ENCODE peak calls at places on chromosomes 16 and 17, in four cellular contexts. V, C, W and L are unnamed samples.
A peak's percentile ranks its signal among the peaks of the same experiment; 100 is the strongest.

GRCh38 chr16:7140899-7141298 is 191.7 kb upstream of the RBFOX1 start:
- DNase-seq in V (no peak), W (peak; percentile 1), C (no peak), L (no peak)

GRCh38 chr17:6559753-6560215 is 3.4 kb upstream of the PITPNM3 start:
- DNase-seq in W (no peak), C (no peak), V (no peak), L (no peak)

GRCh38 chr17:16150251-16150859 is 65.0 kb downstream of the NCOR1 start:
- DNase-seq in W (no peak), C (peak; percentile 66), V (peak; percentile 61), L (no peak)

GRCh38 chr17:35913611-35914010 is 17.0 kb downstream of the RDM1 start:
- DNase-seq in W (no peak), C (no peak), V (no peak), L (no peak)

GRCh38 chr17:64628641-64629040 is 33.5 kb downstream of the SMURF2 start:
- DNase-seq in V (no peak), W (no peak), C (no peak), L (no peak)

GRCh38 chr16:46982335-46982734 is 8.9 kb upstream of the DNAJA2 start:
- DNase-seq in W (no peak), V (no peak), C (no peak), L (no peak)

GRCh38 chr17:44569459-44569858 is 12.2 kb downstream of the FZD2 start:
- DNase-seq in C (no peak), W (peak; percentile 71), V (no peak), L (no peak)

GRCh38 chr17:12388206-12388605 is 277.5 kb upstream of the MYOCD start:
- DNase-seq in C (no peak), V (peak; percentile 34), W (no peak), L (no peak)

GRCh38 chr16:82005491-82005830 is 5.8 kb downstream of the SDR42E1 start:
- DNase-seq in W (no peak), V (no peak), C (no peak), L (no peak)

GRCh38 chr16:6018848-6019489 is 921.4 kb upstream of the EEF2KMT start:
- DNase-seq in W (no peak), C (no peak), V (no peak), L (peak; percentile 6)

GRCh38 chr17:63772801-63773271 is 561 bp downstream of the CCDC47 start:
- DNase-seq in V (peak; percentile 25), C (peak; percentile 32), W (peak; percentile 51), L (no peak)

GRCh38 chr17:57084361-57084801 is 665 bp upstream of the AKAP1 start:
- DNase-seq in C (no peak), V (no peak), W (no peak), L (no peak)

GRCh38 chr17:82440991-82441627 is 9.4 kb downstream of the CYBC1 start:
- DNase-seq in C (peak; percentile 49), V (peak; percentile 39), W (peak; percentile 74), L (no peak)

GRCh38 chr17:75260679-75261335 is 599 bp downstream of the GGA3 start:
- DNase-seq in C (peak; percentile 29), W (peak; percentile 55), V (no peak), L (no peak)
- TF ChIP-seq CTCF in C (no peak), W (no peak), V (no peak), L (peak; percentile 30)

DNA sequence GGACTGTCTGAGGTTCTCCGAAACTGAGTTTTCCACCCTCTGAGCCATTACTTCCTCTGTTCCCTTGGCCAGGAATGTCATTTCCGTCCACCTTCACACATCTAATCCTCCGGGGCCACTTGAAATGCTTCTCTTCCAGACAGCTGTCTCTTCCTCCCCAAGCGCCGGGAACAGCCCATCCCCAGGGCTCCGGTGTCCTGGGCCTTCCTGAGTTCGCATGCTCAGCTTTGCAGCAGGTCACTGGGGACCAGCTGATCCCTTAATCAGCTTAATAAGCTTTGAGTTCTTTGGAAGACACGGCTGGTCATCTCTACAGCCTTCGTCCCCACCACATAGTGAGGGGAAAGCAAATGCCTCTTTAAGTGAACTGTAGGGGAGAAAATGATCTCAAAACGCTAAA is 123.4 kb downstream of the DYNLRB2 start:
- DNase-seq in W (no peak), V (no peak), C (no peak), L (no peak)
- TF ChIP-seq CTCF in W (no peak), V (no peak), C (no peak), L (no peak)

DNA sequence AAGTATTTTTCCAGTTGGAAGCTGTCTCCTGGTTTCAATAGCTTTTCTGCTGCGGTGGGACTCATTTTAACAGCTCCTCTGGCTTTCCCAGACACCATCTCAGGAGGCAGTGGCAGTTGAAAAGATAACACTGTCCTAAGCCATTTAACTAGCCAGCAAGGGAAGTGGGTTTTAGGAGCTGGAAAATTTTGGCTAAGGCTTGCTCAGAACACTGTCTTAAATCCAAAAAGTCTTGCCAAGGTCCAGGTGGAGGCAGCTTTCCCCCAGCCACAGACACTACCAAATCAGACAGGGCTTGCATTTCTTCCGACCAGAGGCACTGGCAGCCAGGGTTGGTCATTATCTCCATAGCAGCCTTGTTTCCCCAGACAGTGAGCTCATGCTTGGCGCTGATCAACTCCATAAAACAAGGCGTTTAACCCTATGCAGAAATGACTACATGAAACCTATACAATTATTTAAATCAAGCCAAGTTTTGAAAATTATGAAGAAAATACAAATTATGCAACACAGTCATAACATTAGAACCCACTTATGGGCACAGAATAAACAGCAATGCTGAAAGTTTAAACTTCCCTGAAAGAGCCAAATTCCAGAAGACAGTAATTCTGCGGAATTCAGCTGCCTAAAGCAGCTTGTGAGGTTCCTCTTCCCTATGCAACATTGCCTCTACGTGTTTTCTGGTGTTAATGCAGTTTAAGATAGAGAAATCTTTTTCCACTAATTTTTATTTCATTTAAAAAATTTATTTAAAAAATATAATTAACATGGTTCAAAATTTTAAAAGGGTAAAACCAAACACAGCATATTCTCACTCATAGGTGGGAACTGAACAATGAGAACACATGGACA is 25.0 kb downstream of the GABARAPL2 start:
- DNase-seq in W (no peak), V (peak; percentile 67), C (peak; percentile 84), L (no peak)
- TF ChIP-seq CTCF in W (no peak), V (no peak), C (peak; percentile 26), L (no peak)

DNA sequence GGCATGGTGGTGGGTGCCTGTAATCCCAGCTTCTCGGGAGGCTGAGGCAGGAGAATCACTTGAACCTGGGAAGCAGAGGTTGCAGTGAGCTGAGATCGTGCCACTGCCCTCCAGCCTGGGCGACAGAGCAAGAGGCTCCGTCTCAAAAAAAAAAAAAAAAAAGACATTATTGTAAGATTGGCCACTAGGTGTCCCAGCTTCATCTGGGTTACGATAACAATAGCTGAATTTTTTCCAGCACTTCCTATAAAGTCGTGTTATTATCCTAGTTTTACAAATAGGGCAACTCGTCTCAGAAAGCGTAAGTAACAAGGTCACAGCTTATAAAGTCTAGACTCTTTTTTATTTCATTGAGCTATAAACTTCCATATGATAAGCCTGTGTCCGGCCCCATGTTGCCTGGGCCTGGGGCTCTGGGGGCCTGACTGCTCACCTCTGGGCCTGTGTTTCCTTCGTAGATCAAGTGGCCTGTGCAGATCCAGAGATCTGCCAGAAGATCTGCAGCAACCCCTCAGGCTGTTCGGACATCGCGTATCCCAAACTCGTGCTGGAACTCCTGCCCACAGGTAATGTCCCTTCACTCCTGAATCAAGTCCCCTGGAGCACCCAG is 60.5 kb downstream of the SLC5A11 start:
- DNase-seq in V (peak; percentile 49), C (peak; percentile 54), W (peak; percentile 37), L (no peak)
- TF ChIP-seq CTCF in V (peak; percentile 34), C (peak; percentile 50), W (peak; percentile 22), L (peak; percentile 63)

DNA sequence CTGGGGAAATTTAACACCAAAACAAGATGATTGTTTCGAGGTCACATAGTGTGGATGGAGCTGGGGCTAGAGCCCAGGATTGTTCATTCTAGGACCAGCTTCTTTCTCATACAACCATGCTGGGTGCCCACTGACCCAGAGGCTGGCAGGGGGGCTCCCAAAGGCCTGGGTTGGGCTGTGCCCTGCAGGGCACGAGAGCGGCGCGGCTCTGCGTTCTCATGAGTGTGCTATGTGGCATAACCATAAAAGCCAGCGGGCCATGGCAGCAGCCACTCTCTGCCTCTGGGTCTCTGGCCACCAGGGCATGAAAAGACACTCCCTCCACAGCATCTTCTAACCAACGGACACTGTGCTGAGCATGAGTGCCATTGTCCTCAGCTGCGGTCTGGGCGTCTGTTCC is 39.6 kb downstream of the GRIN2C start:
- DNase-seq in C (no peak), V (no peak), W (no peak), L (no peak)
- TF ChIP-seq CTCF in C (no peak), V (no peak), W (no peak), L (no peak)

DNA sequence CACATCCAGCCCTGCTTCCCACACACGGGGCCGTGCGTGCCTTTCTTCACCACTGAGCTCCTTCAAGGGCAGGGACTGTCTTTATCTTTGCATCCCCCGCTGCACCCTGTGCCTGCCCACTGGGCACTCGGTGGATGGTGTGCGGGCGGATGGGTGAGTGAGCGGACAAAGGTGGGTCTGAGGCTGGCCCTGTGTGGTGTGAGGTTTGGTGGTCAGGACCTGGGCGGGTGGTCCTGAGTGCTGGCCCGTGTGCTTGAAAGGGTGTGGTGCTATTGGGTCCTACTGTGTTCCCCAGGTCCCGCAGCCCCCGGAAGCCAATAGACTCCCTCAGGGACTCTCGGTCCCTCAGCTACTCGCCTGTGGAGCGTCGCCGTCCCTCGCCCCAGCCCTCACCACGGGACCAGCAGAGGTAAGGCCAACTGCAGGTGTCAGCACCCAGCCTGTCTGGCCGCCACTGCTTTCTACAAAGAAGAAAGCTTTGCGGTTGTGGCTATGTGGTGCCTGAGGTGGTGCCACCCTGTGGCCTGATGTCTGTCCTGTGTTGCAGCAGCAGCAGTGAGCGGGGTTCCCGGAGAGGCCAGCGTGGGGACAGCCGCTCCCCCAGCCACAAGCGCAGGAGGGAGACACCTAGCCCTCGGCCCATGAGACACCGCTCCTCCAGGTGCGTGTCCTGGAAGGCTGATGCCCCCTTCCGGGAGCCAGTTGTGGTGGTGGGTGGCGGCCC is 6.9 kb downstream of the ELOB start:
- DNase-seq in V (no peak), W (peak; percentile 50), C (no peak), L (no peak)
- TF ChIP-seq CTCF in V (no peak), W (peak; percentile 15), C (no peak), L (no peak)

DNA sequence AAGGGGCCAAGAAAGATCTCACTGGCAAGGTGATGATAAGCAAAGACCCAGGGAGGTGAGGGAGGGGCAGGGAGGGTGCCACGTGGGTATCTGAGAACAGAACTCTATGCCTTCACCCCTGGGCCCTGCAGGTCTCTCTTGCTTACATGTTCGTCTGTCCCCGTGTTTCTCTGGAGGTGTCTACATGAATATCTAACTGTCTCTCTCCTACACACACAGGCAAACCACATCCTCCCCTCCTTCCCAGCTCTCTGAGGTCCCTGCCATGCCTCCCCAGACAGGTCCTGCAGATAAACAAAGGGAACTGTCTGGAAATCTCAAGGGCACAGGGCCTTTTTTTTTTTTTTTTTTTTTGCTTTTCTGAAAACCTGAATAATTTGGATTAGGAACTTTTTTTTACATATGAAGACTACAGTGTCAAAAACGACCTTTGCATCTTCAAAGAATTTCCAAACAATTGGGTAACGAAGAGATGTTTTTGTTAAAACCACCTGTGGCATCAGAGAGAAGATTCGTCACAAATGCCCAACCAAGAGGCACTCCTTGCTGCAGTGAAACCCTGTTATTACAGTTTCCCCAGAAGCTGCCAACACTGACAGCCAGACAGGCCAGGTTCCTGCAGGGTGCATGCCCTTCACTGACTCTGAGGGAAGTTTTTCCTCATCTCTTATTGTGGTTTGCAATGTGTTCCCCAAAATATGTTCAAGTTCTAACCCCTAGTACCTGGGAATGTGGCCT is 17.8 kb downstream of the PLLP start:
- DNase-seq in C (peak; percentile 20), W (peak; percentile 64), V (no peak), L (no peak)
- TF ChIP-seq CTCF in C (no peak), W (no peak), V (no peak), L (no peak)

GRCh38 chr17:29109477-29110371 is 66.8 kb downstream of the PIPOX start:
- DNase-seq in C (no peak), W (no peak), V (no peak), L (no peak)

GRCh38 chr17:29107084-29107483 is 64.1 kb downstream of the PIPOX start:
- DNase-seq in C (no peak), W (peak; percentile 86), V (no peak), L (no peak)

GRCh38 chr17:29110372-29110757 is 67.4 kb downstream of the PIPOX start:
- DNase-seq in V (no peak), W (no peak), C (no peak), L (no peak)

GRCh38 chr17:29108806-29109476 is 66.0 kb downstream of the PIPOX start:
- DNase-seq in V (no peak), W (no peak), C (no peak), L (no peak)

GRCh38 chr17:29107933-29108805 is 65.2 kb downstream of the PIPOX start:
- DNase-seq in V (peak; percentile 12), W (no peak), C (no peak), L (no peak)
- TF ChIP-seq CTCF in V (no peak), W (no peak), C (no peak), L (no peak)